ENCODE peak calls at places on chromosomes 6 and 20, in six cellular contexts. L, J, Y, Z, S and H are unnamed samples.

GRCh38 chr6:132728616-132729015 is 14.8 kb upstream of the VNN1 start:
- DNase-seq in L (no peak), J (no peak), Y (no peak), Z (no peak), S (no peak), H (no peak)

GRCh38 chr6:57173886-57174510 is 1.9 kb downstream of the BAG2 start:
- DNase-seq in L (peak; percentile 86), J (no peak), Y (no peak), Z (no peak), S (no peak), H (peak; percentile 86)

GRCh38 chr6:12165297-12165696 is 124.9 kb upstream of the EDN1 start:
- DNase-seq in L (no peak), J (no peak), Y (no peak), Z (no peak), S (no peak), H (peak; percentile 60)

GRCh38 chr6:166715065-166715464 is 88.0 kb upstream of the RPS6KA2 start:
- DNase-seq in L (no peak), J (no peak), Y (no peak), Z (no peak), S (no peak), H (peak; percentile 52)

GRCh38 chr6:137307163-137307851 is 88.1 kb upstream of the IFNGR1 start:
- DNase-seq in L (no peak), J (no peak), Y (no peak), Z (no peak), S (no peak), H (no peak)

GRCh38 chr6:41334482-41335023 is 855 bp upstream of the NCR2 start:
- DNase-seq in L (no peak), J (no peak), Y (no peak), Z (no peak), S (no peak), H (peak; percentile 72)

GRCh38 chr6:157550114-157550989 is 169.4 kb downstream of the ZDHHC14 start:
- DNase-seq in L (no peak), J (no peak), Y (no peak), Z (peak; percentile 13), S (no peak), H (no peak)

GRCh38 chr6:69866351-69867074 is at the start of gene COL19A1:
- DNase-seq in L (peak; percentile 1), J (peak; percentile 64), Y (peak; percentile 5), Z (no peak), S (peak; percentile 22), H (no peak)

GRCh38 chr6:158926429-158926828 is 73.6 kb downstream of the RSPH3 start:
- DNase-seq in L (peak; percentile 87), J (no peak), Y (no peak), Z (no peak), S (no peak), H (peak; percentile 44)

GRCh38 chr20:63060057-63060991 is 53.6 kb upstream of the BHLHE23 start:
- DNase-seq in L (peak; percentile 64), J (peak; percentile 53), Y (no peak), Z (no peak), S (peak; percentile 10), H (peak; percentile 96)

GRCh38 chr20:63290677-63291472 is 2.1 kb upstream of the COL20A1 start:
- DNase-seq in L (peak; percentile 28), J (no peak), Y (peak; percentile 43), Z (peak; percentile 50), S (no peak), H (peak; percentile 99)

GRCh38 chr6:21185849-21186478 is 407.6 kb upstream of the SOX4 start:
- DNase-seq in L (no peak), J (no peak), Y (no peak), Z (no peak), S (no peak), H (no peak)

GRCh38 chr20:59829415-59830106 is 103.9 kb downstream of the SYCP2 start:
- DNase-seq in L (no peak), J (peak; percentile 51), Y (no peak), Z (no peak), S (peak; percentile 12), H (peak; percentile 55)

GRCh38 chr20:37907677-37908397 is 4.9 kb downstream of the VSTM2L start:
- DNase-seq in L (peak; percentile 92), J (no peak), Y (no peak), Z (no peak), S (no peak), H (peak; percentile 99)

GRCh38 chr6:116624036-116624805 is 7.9 kb downstream of the RSPH4A start:
- DNase-seq in L (peak; percentile 7), J (no peak), Y (no peak), Z (no peak), S (no peak), H (no peak)

GRCh38 chr6:31842056-31842455 is 14.5 kb downstream of the HSPA1B start:
- DNase-seq in L (no peak), J (no peak), Y (no peak), Z (no peak), S (no peak), H (peak; percentile 41)

GRCh38 chr6:162710438-162710837 is 17.1 kb downstream of the PRKN start:
- DNase-seq in L (no peak), J (no peak), Y (no peak), Z (no peak), S (no peak), H (no peak)

GRCh38 chr6:63058601-63059000 is 152.7 kb upstream of the FKBP1C start:
- DNase-seq in L (no peak), J (no peak), Y (no peak), Z (no peak), S (no peak), H (no peak)

GRCh38 chr20:22700387-22700786 is 116.0 kb upstream of the FOXA2 start:
- DNase-seq in L (no peak), J (no peak), Y (no peak), Z (no peak), S (no peak), H (no peak)

GRCh38 chr6:25971187-25971811 is 8.7 kb downstream of the TRIM38 start:
- DNase-seq in L (peak; percentile 95), J (no peak), Y (no peak), Z (no peak), S (no peak), H (peak; percentile 62)

GRCh38 chr6:159168536-159169192 is 536 bp upstream of the FNDC1 start:
- DNase-seq in L (peak; percentile 54), J (peak; percentile 85), Y (no peak), Z (no peak), S (peak; percentile 47), H (peak; percentile 94)

GRCh38 chr20:37714973-37715657 is 21.3 kb downstream of the CTNNBL1 start:
- DNase-seq in L (peak; percentile 67), J (no peak), Y (no peak), Z (no peak), S (no peak), H (no peak)

GRCh38 chr20:44056010-44056698 is 130.8 kb downstream of the JPH2 start:
- DNase-seq in L (no peak), J (peak; percentile 24), Y (peak; percentile 51), Z (no peak), S (no peak), H (peak; percentile 91)

GRCh38 chr20:43508604-43509040 is 1.1 kb downstream of the L3MBTL1 start:
- DNase-seq in L (no peak), J (no peak), Y (no peak), Z (no peak), S (no peak), H (no peak)

GRCh38 chr20:6622041-6622440 is 145.4 kb upstream of the BMP2 start:
- DNase-seq in L (peak; percentile 64), J (no peak), Y (no peak), Z (no peak), S (no peak), H (no peak)

GRCh38 chr20:6629564-6629963 is 137.9 kb upstream of the BMP2 start:
- DNase-seq in L (no peak), J (no peak), Y (no peak), Z (no peak), S (no peak), H (no peak)

GRCh38 chr20:6626805-6627204 is 140.7 kb upstream of the BMP2 start:
- DNase-seq in L (no peak), J (no peak), Y (no peak), Z (no peak), S (no peak), H (no peak)

DNA sequence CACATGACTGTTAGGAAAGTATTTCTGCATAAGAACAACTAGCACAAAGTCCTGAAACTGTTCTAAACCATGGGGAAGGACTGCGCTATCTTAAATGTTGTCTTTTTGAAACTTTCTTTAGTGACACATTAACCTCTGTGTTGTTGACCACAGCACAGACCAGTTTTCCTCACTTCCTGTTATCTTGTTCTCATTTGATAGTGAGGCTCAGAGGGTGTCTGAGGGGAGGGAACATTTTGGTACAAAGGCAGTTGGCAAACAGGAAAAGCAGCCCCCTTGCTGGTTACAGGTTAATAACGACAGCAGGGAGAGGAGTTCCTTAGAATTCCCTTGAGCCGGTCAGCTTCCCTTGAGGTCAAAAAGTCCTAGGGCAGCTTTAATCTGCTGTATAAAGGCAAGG is 143.5 kb upstream of the BMP2 start:
- DNase-seq in L (no peak), J (no peak), Y (no peak), Z (no peak), S (no peak), H (no peak)
- H3K27ac ChIP-seq in L (no peak overlapping the region), J (no peak overlapping the region), Y (no peak overlapping the region), Z (no peak overlapping the region), S (no peak overlapping the region), H (no peak overlapping the region)

DNA sequence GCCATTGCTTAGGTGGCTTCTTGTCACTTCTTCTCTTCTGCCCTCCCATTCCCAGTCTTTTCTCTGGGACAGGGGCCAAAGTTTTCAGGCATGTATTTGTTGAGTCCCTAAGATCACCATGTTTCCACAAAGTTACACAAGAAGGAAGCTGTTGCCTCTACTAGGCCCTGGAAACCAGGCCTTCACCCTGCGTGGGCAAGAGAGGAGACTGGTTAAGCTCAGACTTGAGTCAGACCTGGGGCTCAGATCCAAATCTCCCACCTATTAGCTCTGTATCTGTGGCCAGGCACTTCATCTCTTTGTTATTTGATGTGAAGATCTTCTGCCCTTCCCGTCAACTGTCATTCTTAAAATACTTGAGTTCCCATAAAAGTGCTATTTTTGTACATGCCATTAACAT is 154.6 kb downstream of the SASH1 start:
- DNase-seq in L (peak; percentile 89), J (no peak), Y (no peak), Z (no peak), S (no peak), H (peak; percentile 80)
- H3K4me1 ChIP-seq in L (peaks cover 19% of the 10 kb centered on the region), J (no peaks in the 10 kb centered on the region), Y (no peaks in the 10 kb centered on the region), Z (no peaks in the 10 kb centered on the region), S (peaks cover 87% of the 10 kb centered on the region), H (peaks cover 57% of the 10 kb centered on the region)

GRCh38 chr6:33613146-33613793 is 7.9 kb upstream of the ITPR3 start:
- DNase-seq in L (peak; percentile 89), J (no peak), Y (no peak), Z (no peak), S (no peak), H (peak; percentile 94)
- H3K27ac ChIP-seq in L (peak overlapping the region; percentile 39), J (peak overlapping the region; percentile 57), Y (no peak overlapping the region), Z (no peak overlapping the region), S (no peak overlapping the region), H (peak overlapping the region; percentile 91)

DNA sequence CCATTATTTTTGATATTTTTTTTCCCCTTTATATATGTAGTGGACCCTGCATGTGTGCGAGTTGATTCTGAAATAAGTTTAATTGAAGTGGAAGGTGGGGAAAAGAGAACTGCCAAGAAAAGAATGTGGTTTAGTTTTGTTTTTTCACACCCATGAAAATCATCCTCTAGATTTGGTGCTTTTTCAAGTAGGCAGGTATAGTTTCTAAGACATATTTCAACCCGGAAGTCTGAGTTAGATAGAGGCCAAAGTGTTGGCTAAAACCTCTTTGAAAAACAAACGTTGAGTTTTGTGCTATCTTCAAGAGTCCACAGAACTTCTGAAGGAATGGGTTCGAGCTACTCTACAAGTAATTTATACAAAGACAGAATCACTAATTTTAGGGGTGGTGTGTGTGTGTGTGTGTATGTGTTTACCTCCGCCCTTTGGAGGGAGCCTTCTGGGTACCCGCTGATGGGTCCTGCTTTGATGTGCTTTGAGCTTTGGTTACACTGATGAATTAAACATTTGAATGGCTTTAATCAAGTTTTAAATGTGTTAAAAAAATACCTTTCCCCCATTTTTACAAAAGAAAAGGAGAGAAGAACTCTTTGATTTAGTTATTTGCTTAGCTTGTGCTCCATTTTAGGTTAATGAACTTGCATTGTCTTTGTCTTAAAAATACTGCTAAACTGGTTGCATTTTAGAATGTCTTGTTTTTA is 2.5 kb downstream of the RREB1 start:
- DNase-seq in L (no peak), J (no peak), Y (no peak), Z (no peak), S (no peak), H (peak; percentile 68)
- H3K4me1 ChIP-seq in L (peaks cover 7% of the 10 kb centered on the region), J (no peaks in the 10 kb centered on the region), Y (peaks cover 43% of the 10 kb centered on the region), Z (peaks cover 51% of the 10 kb centered on the region), S (peaks cover 86% of the 10 kb centered on the region), H (peaks cover 26% of the 10 kb centered on the region)